ENCODE peak calls at places on chromosomes 11 and 22, in six cellular contexts. H is naive thymus-derived CD4-positive, alpha-beta T cell; C is WTC11; I is stimulated activated CD8-positive, alpha-beta memory T cell treated with anti-CD3 and anti-CD28 coated beads, Interleukin-12 subunit alpha, Interleukin-12 subunit beta, amount 100 ng/mL, for 4 hours; T is endothelial cell of umbilical vein; Z is substantia nigra. Y is an unnamed sample.

GRCh38 chr22:21069375-21069774 is 23.6 kb downstream of the LRRC74B start:
- DNase-seq in H (no peak), C (no peak), I (no peak), T (no peak), Z (no peak), Y (no peak)

GRCh38 chr11:2837096-2837601 is 48.4 kb downstream of the CDKN1C start:
- DNase-seq in H (no peak), C (peak; percentile 63), I (no peak), T (no peak), Z (no peak), Y (peak; percentile 86)

GRCh38 chr22:34880667-34881066 is 185.3 kb upstream of the ISX start:
- DNase-seq in H (no peak), C (no peak), I (no peak), T (no peak), Z (no peak), Y (no peak)

GRCh38 chr22:47090591-47091240 is 328.3 kb downstream of the TBC1D22A start:
- DNase-seq in H (peak; percentile 91), C (peak; percentile 54), I (no peak), T (peak; percentile 22), Z (no peak), Y (no peak)

GRCh38 chr11:28447226-28447625 is 339.0 kb downstream of the METTL15 start:
- DNase-seq in H (no peak), C (no peak), I (no peak), T (no peak), Z (no peak), Y (no peak)

GRCh38 chr11:117932987-117933386 is 3.8 kb upstream of the TMPRSS13 start:
- DNase-seq in H (no peak), C (no peak), I (no peak), T (no peak), Z (no peak), Y (no peak)

GRCh38 chr11:87477321-87477720 is 439.6 kb downstream of the TMEM135 start:
- DNase-seq in H (no peak), C (no peak), I (no peak), T (no peak), Z (no peak), Y (no peak)

GRCh38 chr11:80315263-80315662 is 874.4 kb upstream of the TENM4 start:
- DNase-seq in H (no peak), C (no peak), I (no peak), T (no peak), Z (no peak), Y (no peak)

GRCh38 chr22:45672564-45673481 is 1.2 kb downstream of the ATXN10 start:
- DNase-seq in H (no peak), C (no peak), I (no peak), T (no peak), Z (no peak), Y (no peak)

GRCh38 chr11:75667831-75668507 is 869 bp downstream of the MAP6 start:
- DNase-seq in H (no peak), C (peak; percentile 74), I (no peak), T (peak; percentile 21), Z (peak; percentile 61), Y (peak; percentile 74)

GRCh38 chr11:1652026-1652425 is 22.5 kb downstream of the KRTAP5-5 start:
- DNase-seq in H (no peak), C (no peak), I (no peak), T (no peak), Z (no peak), Y (no peak)

GRCh38 chr11:109695696-109696095 is 273.7 kb downstream of the C11orf87 start:
- DNase-seq in H (no peak), C (no peak), I (no peak), T (no peak), Z (no peak), Y (no peak)

GRCh38 chr11:49208006-49208721 is at the start of gene FOLH1:
- DNase-seq in H (no peak), C (no peak), I (no peak), T (peak; percentile 6), Z (peak; percentile 63), Y (peak; percentile 49)

GRCh38 chr11:75022759-75023396 is 34.1 kb downstream of the NEU3 start:
- DNase-seq in H (peak; percentile 53), C (peak; percentile 91), I (peak; percentile 46), T (peak; percentile 83), Z (peak; percentile 54), Y (peak; percentile 84)

GRCh38 chr11:118605116-118605867 is 2.1 kb upstream of the PHLDB1 start:
- DNase-seq in H (no peak), C (no peak), I (no peak), T (peak; percentile 55), Z (peak; percentile 35), Y (peak; percentile 84)

GRCh38 chr11:86106916-86107315 is 38.0 kb upstream of the PICALM start:
- DNase-seq in H (no peak), C (no peak), I (no peak), T (no peak), Z (no peak), Y (no peak)

GRCh38 chr22:48513929-48514328 is 1313.7 kb downstream of the BRD1 start:
- DNase-seq in H (no peak), C (no peak), I (no peak), T (no peak), Z (no peak), Y (no peak)

GRCh38 chr11:3109921-3110706 is 52.9 kb upstream of the CARS1 start:
- DNase-seq in H (no peak), C (peak; percentile 85), I (peak; percentile 13), T (peak; percentile 28), Z (no peak), Y (peak; percentile 52)

GRCh38 chr11:46594383-46594718 is 528 bp upstream of the AMBRA1 start:
- DNase-seq in H (no peak), C (no peak), I (no peak), T (no peak), Z (no peak), Y (no peak)

GRCh38 chr11:33110083-33110482 is 51.2 kb downstream of the CSTF3 start:
- DNase-seq in H (no peak), C (no peak), I (no peak), T (no peak), Z (no peak), Y (no peak)

GRCh38 chr11:32136654-32137053 is 45.8 kb downstream of the RCN1 start:
- DNase-seq in H (no peak), C (no peak), I (no peak), T (no peak), Z (no peak), Y (no peak)

GRCh38 chr11:94504689-94505293 is 7.5 kb upstream of the C11orf97 start:
- DNase-seq in H (peak; percentile 41), C (no peak), I (no peak), T (peak; percentile 66), Z (no peak), Y (no peak)

GRCh38 chr11:64846998-64847666 is 2.7 kb upstream of the CDC42BPG start:
- DNase-seq in H (peak; percentile 86), C (peak; percentile 99), I (peak; percentile 76), T (peak; percentile 85), Z (peak; percentile 75), Y (peak; percentile 94)

GRCh38 chr11:34363363-34364084 is 5.7 kb upstream of the ABTB2 start:
- DNase-seq in H (no peak), C (no peak), I (no peak), T (no peak), Z (no peak), Y (no peak)

Y was measured in Right ventricle myocardium superior.